ENCODE peak calls at places on chromosomes 3 and 15, in five cellular contexts. Q is CD8-positive, alpha-beta T cell; O is cardiac muscle cell; B is OCI-LY7; X is heart right ventricle. W is an unnamed sample. For H3K4me1, the result is how much of the 10 kb centered on the place peaks cover.

GRCh38 chr3:160825311-160825800 is 69.3 kb downstream of the PPM1L start:
- DNase-seq in O (no peak), B (no peak), Q (no peak), X (no peak), W (no peak)

GRCh38 chr3:43499256-43499655 is 122.6 kb downstream of the ANO10 start:
- DNase-seq in X (no peak), O (no peak), B (no peak), Q (no peak), W (no peak)

GRCh38 chr15:77521206-77521605 is 100.5 kb downstream of the HMG20A start:
- DNase-seq in X (no peak), Q (no peak), O (no peak), B (no peak), W (no peak)

GRCh38 chr3:65729553-65729952 is 309.2 kb downstream of the MAGI1 start:
- DNase-seq in B (no peak), Q (no peak), O (no peak), X (no peak), W (no peak)

GRCh38 chr3:15055019-15055557 is 10.0 kb downstream of the MRPS25 start:
- DNase-seq in X (no peak), B (peak), O (no peak), Q (peak), W (no peak)

GRCh38 chr3:154548341-154548740 is 118.4 kb upstream of the GPR149 start:
- DNase-seq in B (no peak), Q (no peak), O (no peak), X (no peak), W (no peak)

GRCh38 chr15:32657198-32657886 is 15.8 kb downstream of the SCG5 start:
- DNase-seq in B (no peak), O (no peak), X (no peak), Q (no peak), W (no peak)

GRCh38 chr15:81575436-81576123 is 201.6 kb upstream of the TMC3 start:
- DNase-seq in Q (no peak), B (no peak), X (no peak), O (peak), W (no peak)

GRCh38 chr15:19944261-19944888 is 597.2 kb downstream of the GOLGA6L6 start:
- DNase-seq in X (no peak), Q (no peak), B (no peak), O (no peak), W (no peak)

GRCh38 chr3:52055537-52056351 is 627 bp downstream of the DUSP7 start:
- DNase-seq in B (peak), Q (peak), X (peak), O (peak), W (peak)

GRCh38 chr3:52056521-52056967 is at the start of gene DUSP7:
- DNase-seq in B (peak), Q (peak), O (peak), X (peak), W (peak)

GRCh38 chr3:52058111-52058510 is 1.7 kb upstream of the DUSP7 start:
- DNase-seq in X (no peak), O (no peak), Q (no peak), B (peak), W (no peak)

GRCh38 chr3:52057806-52058099 is 1.4 kb upstream of the DUSP7 start:
- DNase-seq in O (no peak), Q (no peak), X (no peak), B (no peak), W (no peak)

GRCh38 chr3:52056968-52057805 is 816 bp upstream of the DUSP7 start:
- DNase-seq in Q (peak), O (peak), X (peak), B (peak), W (peak)
- H3K4me3 ChIP-seq in Q (peak), O (peak), X (peak), B (peak), W (peak)

GRCh38 chr3:113537155-113537554 is 4.8 kb downstream of the SIDT1 start:
- DNase-seq in X (no peak), Q (no peak), B (no peak), O (no peak), W (no peak)

GRCh38 chr3:113534365-113534764 is 2.0 kb downstream of the SIDT1 start:
- DNase-seq in X (no peak), Q (no peak), O (no peak), B (no peak), W (no peak)

GRCh38 chr3:113533534-113533892 is 1.2 kb downstream of the SIDT1 start:
- DNase-seq in B (peak), O (no peak), X (no peak), Q (peak), W (no peak)

GRCh38 chr3:113536627-113537101 is 4.3 kb downstream of the SIDT1 start:
- DNase-seq in X (no peak), Q (no peak), B (no peak), O (no peak), W (no peak)

DNA sequence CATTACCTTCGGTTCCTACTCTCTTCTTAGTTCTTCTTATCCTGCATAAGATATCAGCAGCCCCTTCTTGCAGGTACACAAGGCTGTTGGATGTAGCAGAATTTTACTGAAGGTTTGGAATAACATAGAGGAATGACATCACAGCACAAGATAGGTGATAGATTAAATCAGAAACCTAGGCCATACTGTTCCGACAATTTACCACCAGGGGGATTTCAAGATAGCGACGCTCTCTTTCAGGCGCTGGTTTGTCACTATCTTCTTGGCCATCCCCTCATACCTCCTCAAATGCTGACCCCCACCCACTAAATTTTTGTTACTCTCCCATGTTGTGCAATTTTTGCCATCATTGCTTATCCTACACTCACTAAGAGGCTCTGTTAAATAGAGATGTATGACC is 3.5 kb downstream of the SIDT1 start:
- DNase-seq in B (no peak), O (no peak), Q (no peak), X (no peak), W (no peak)
- TF ChIP-seq CTCF in B (peak), O (no peak), Q (peak), X (no peak), W (no peak)

GRCh38 chr15:98515186-98515585 is 133.2 kb upstream of the IGF1R start:
- DNase-seq in B (no peak), X (no peak), O (no peak), Q (no peak), W (no peak)

GRCh38 chr15:98514034-98514622 is 134.2 kb upstream of the IGF1R start:
- DNase-seq in X (no peak), Q (no peak), B (no peak), O (peak), W (no peak)

GRCh38 chr15:98518823-98519561 is 129.3 kb upstream of the IGF1R start:
- DNase-seq in O (peak), Q (peak), B (peak), X (no peak), W (no peak)

GRCh38 chr15:98517051-98517450 is 131.3 kb upstream of the IGF1R start:
- DNase-seq in X (no peak), B (no peak), O (no peak), Q (no peak), W (no peak)

DNA sequence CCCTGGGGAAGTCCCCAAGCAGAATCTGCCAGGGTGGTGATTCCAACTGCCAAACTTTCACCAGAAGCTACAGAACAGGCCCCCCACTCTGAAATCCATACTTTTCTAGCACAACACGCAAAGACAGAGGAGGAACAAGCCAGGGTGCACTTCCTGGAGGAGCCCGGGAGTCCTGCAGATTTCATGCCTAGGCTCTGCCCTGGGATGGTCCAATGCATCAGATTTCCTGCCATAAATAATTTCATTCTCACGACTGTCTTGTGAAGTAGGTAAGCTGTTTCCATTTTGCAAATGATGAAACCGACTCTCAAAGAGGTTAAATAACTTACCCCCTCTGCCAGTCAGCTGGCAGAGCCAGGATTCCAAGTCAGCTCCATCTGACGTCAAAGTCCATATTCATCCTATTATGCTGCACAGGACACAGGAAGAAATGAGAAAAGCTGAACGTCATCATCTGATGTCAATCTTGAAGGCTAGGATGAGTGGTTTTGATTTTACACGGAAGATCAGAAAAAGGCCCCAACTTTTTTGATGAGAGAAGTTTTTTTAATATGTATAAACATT is 134.8 kb upstream of the IGF1R start:
- DNase-seq in X (no peak), O (no peak), B (no peak), Q (no peak), W (no peak)
- H3K4me1 ChIP-seq in X (under half), O (under half), B (under half), Q (under half), W (under half)

DNA sequence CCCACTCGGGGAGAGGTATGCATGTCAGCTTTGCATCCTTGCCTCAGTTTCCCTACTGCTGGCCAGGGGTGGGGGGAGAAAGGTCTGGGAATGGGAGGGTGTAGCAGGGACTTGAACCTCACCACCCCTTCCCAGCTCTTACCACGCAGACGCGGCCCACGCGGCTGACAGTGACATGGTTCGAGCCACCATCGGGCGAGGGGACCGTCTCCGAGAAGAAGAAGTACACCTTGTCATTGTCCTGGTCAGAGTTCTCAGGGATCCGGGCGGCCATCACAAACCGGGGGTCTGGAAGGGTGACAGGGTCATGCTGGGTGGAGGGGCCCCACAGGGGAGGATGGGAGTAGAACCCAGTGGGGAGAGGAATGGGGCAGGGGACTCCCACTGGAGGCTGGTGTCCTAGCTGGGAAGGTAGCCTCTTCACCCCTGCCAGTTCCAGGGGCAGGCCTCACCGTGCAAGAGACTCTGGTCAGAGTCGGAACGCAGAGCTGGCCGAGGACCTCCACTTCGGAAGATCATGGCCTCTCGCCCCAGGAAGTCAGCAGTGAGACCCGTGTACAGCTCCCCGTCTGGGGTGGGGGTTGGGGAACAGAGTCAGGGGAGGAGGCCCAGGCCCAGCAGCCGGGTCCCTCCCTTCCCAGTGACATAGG is 3.7 kb downstream of the SEMA3G start:
- DNase-seq in Q (no peak), O (no peak), B (no peak), X (no peak), W (no peak)
- H3K4me3 ChIP-seq in Q (no peak), O (no peak), B (no peak), X (no peak), W (peak)

GRCh38 chr15:89864958-89865739 is 28.6 kb downstream of the AP3S2 start:
- DNase-seq in X (no peak), Q (no peak), B (no peak), O (no peak), W (no peak)
- TF ChIP-seq CTCF in X (no peak), Q (no peak), B (no peak), O (no peak), W (no peak)

GRCh38 chr3:193816656-193817311 is 223.8 kb downstream of the OPA1 start:
- DNase-seq in X (peak), Q (no peak), O (peak), B (no peak), W (peak)
- H3K4me1 ChIP-seq in X (under half), Q (under half), O (under half), B (under half), W (under half)